ENCODE peak calls at places on chromosomes 11 and 22, in five cellular contexts. One of them, this sample, is unnamed.

GRCh38 chr11:96311120-96311568 is 31.9 kb downstream of the MAML2 start:
- DNase-seq in T follicular helper cell: no peak
- DNase-seq in nephron progenitor cell: no peak
- DNase-seq in stimulated activated CD4-positive, alpha-beta T cell treated with anti-CD3 and anti-CD28 coated beads, Interleukin-12 subunit alpha, Interleukin-12 subunit beta, amount 100 ng/mL, for 24 hours: no peak
- DNase-seq in H7: no peak
- DNase-seq in this sample: no peak

GRCh38 chr11:23540101-23540561 is 679.9 kb upstream of the CCDC179 start:
- DNase-seq in T follicular helper cell: no peak
- DNase-seq in stimulated activated CD4-positive, alpha-beta T cell treated with anti-CD3 and anti-CD28 coated beads, Interleukin-12 subunit alpha, Interleukin-12 subunit beta, amount 100 ng/mL, for 24 hours: no peak
- DNase-seq in nephron progenitor cell: peak
- DNase-seq in H7: peak
- DNase-seq in this sample: no peak

GRCh38 chr11:70155386-70155785 is 47.7 kb upstream of the FADD start:
- DNase-seq in stimulated activated CD4-positive, alpha-beta T cell treated with anti-CD3 and anti-CD28 coated beads, Interleukin-12 subunit alpha, Interleukin-12 subunit beta, amount 100 ng/mL, for 24 hours: no peak
- DNase-seq in nephron progenitor cell: no peak
- DNase-seq in T follicular helper cell: no peak
- DNase-seq in H7: no peak
- DNase-seq in this sample: no peak

GRCh38 chr22:25365491-25366261 is 146.2 kb downstream of the CRYBB2 start:
- DNase-seq in nephron progenitor cell: no peak
- DNase-seq in H7: no peak
- DNase-seq in stimulated activated CD4-positive, alpha-beta T cell treated with anti-CD3 and anti-CD28 coated beads, Interleukin-12 subunit alpha, Interleukin-12 subunit beta, amount 100 ng/mL, for 24 hours: no peak
- DNase-seq in T follicular helper cell: no peak
- DNase-seq in this sample: no peak

GRCh38 chr22:23180301-23180892 is at the start of gene BCR:
- DNase-seq in nephron progenitor cell: peak
- DNase-seq in stimulated activated CD4-positive, alpha-beta T cell treated with anti-CD3 and anti-CD28 coated beads, Interleukin-12 subunit alpha, Interleukin-12 subunit beta, amount 100 ng/mL, for 24 hours: peak
- DNase-seq in T follicular helper cell: peak
- DNase-seq in H7: peak
- DNase-seq in this sample: peak

GRCh38 chr11:117953029-117953671 is 23.9 kb upstream of the TMPRSS13 start:
- DNase-seq in nephron progenitor cell: no peak
- DNase-seq in stimulated activated CD4-positive, alpha-beta T cell treated with anti-CD3 and anti-CD28 coated beads, Interleukin-12 subunit alpha, Interleukin-12 subunit beta, amount 100 ng/mL, for 24 hours: no peak
- DNase-seq in H7: no peak
- DNase-seq in T follicular helper cell: peak
- DNase-seq in this sample: no peak

GRCh38 chr11:130096823-130097222 is 27.1 kb downstream of the APLP2 start:
- DNase-seq in T follicular helper cell: no peak
- DNase-seq in H7: no peak
- DNase-seq in nephron progenitor cell: no peak
- DNase-seq in stimulated activated CD4-positive, alpha-beta T cell treated with anti-CD3 and anti-CD28 coated beads, Interleukin-12 subunit alpha, Interleukin-12 subunit beta, amount 100 ng/mL, for 24 hours: no peak
- DNase-seq in this sample: no peak

GRCh38 chr11:35927730-35928129 is 16.1 kb upstream of the LDLRAD3 start:
- DNase-seq in nephron progenitor cell: no peak
- DNase-seq in H7: no peak
- DNase-seq in T follicular helper cell: no peak
- DNase-seq in stimulated activated CD4-positive, alpha-beta T cell treated with anti-CD3 and anti-CD28 coated beads, Interleukin-12 subunit alpha, Interleukin-12 subunit beta, amount 100 ng/mL, for 24 hours: no peak
- DNase-seq in this sample: no peak

GRCh38 chr11:68658097-68658496 is 26.2 kb upstream of the GAL start:
- DNase-seq in nephron progenitor cell: no peak
- DNase-seq in stimulated activated CD4-positive, alpha-beta T cell treated with anti-CD3 and anti-CD28 coated beads, Interleukin-12 subunit alpha, Interleukin-12 subunit beta, amount 100 ng/mL, for 24 hours: no peak
- DNase-seq in T follicular helper cell: no peak
- DNase-seq in H7: no peak
- DNase-seq in this sample: no peak

GRCh38 chr22:36010090-36010489 is 18.5 kb downstream of the RBFOX2 start:
- DNase-seq in stimulated activated CD4-positive, alpha-beta T cell treated with anti-CD3 and anti-CD28 coated beads, Interleukin-12 subunit alpha, Interleukin-12 subunit beta, amount 100 ng/mL, for 24 hours: no peak
- DNase-seq in H7: peak
- DNase-seq in nephron progenitor cell: peak
- DNase-seq in T follicular helper cell: no peak
- DNase-seq in this sample: no peak

GRCh38 chr22:29116397-29117123 is 43.7 kb downstream of the KREMEN1 start:
- DNase-seq in nephron progenitor cell: no peak
- DNase-seq in stimulated activated CD4-positive, alpha-beta T cell treated with anti-CD3 and anti-CD28 coated beads, Interleukin-12 subunit alpha, Interleukin-12 subunit beta, amount 100 ng/mL, for 24 hours: no peak
- DNase-seq in H7: no peak
- DNase-seq in T follicular helper cell: no peak
- DNase-seq in this sample: no peak

GRCh38 chr22:24315367-24315781 is 44.7 kb downstream of the SPECC1L start:
- DNase-seq in stimulated activated CD4-positive, alpha-beta T cell treated with anti-CD3 and anti-CD28 coated beads, Interleukin-12 subunit alpha, Interleukin-12 subunit beta, amount 100 ng/mL, for 24 hours: no peak
- DNase-seq in T follicular helper cell: no peak
- DNase-seq in H7: no peak
- DNase-seq in nephron progenitor cell: no peak
- DNase-seq in this sample: no peak

GRCh38 chr22:27424319-27424718 is 377.2 kb downstream of the MN1 start:
- DNase-seq in stimulated activated CD4-positive, alpha-beta T cell treated with anti-CD3 and anti-CD28 coated beads, Interleukin-12 subunit alpha, Interleukin-12 subunit beta, amount 100 ng/mL, for 24 hours: no peak
- DNase-seq in H7: no peak
- DNase-seq in nephron progenitor cell: no peak
- DNase-seq in T follicular helper cell: no peak
- DNase-seq in this sample: no peak

GRCh38 chr22:38397189-38398097 is 57.6 kb downstream of the KCNJ4 start:
- DNase-seq in H7: peak
- DNase-seq in stimulated activated CD4-positive, alpha-beta T cell treated with anti-CD3 and anti-CD28 coated beads, Interleukin-12 subunit alpha, Interleukin-12 subunit beta, amount 100 ng/mL, for 24 hours: no peak
- DNase-seq in nephron progenitor cell: peak
- DNase-seq in T follicular helper cell: peak
- DNase-seq in this sample: no peak

GRCh38 chr22:46483353-46483752 is 54.1 kb downstream of the CELSR1 start:
- DNase-seq in H7: no peak
- DNase-seq in nephron progenitor cell: no peak
- DNase-seq in T follicular helper cell: no peak
- DNase-seq in stimulated activated CD4-positive, alpha-beta T cell treated with anti-CD3 and anti-CD28 coated beads, Interleukin-12 subunit alpha, Interleukin-12 subunit beta, amount 100 ng/mL, for 24 hours: peak
- DNase-seq in this sample: no peak

GRCh38 chr11:12088047-12088481 is 22.3 kb upstream of the MICAL2 start:
- DNase-seq in T follicular helper cell: no peak
- DNase-seq in H7: no peak
- DNase-seq in nephron progenitor cell: no peak
- DNase-seq in stimulated activated CD4-positive, alpha-beta T cell treated with anti-CD3 and anti-CD28 coated beads, Interleukin-12 subunit alpha, Interleukin-12 subunit beta, amount 100 ng/mL, for 24 hours: no peak
- DNase-seq in this sample: no peak

GRCh38 chr11:3225826-3226750 is 6.1 kb downstream of the MRGPRE start:
- DNase-seq in T follicular helper cell: no peak
- DNase-seq in nephron progenitor cell: no peak
- DNase-seq in H7: peak
- DNase-seq in stimulated activated CD4-positive, alpha-beta T cell treated with anti-CD3 and anti-CD28 coated beads, Interleukin-12 subunit alpha, Interleukin-12 subunit beta, amount 100 ng/mL, for 24 hours: no peak
- DNase-seq in this sample: no peak

GRCh38 chr11:92557848-92558247 is 333.2 kb downstream of the FAT3 start:
- DNase-seq in stimulated activated CD4-positive, alpha-beta T cell treated with anti-CD3 and anti-CD28 coated beads, Interleukin-12 subunit alpha, Interleukin-12 subunit beta, amount 100 ng/mL, for 24 hours: no peak
- DNase-seq in H7: no peak
- DNase-seq in nephron progenitor cell: no peak
- DNase-seq in T follicular helper cell: no peak
- DNase-seq in this sample: no peak

GRCh38 chr11:31757245-31757835 is 53.8 kb downstream of the PAX6 start:
- DNase-seq in nephron progenitor cell: no peak
- DNase-seq in stimulated activated CD4-positive, alpha-beta T cell treated with anti-CD3 and anti-CD28 coated beads, Interleukin-12 subunit alpha, Interleukin-12 subunit beta, amount 100 ng/mL, for 24 hours: no peak
- DNase-seq in H7: no peak
- DNase-seq in T follicular helper cell: no peak
- DNase-seq in this sample: no peak

GRCh38 chr22:50115693-50116092 is 25.9 kb downstream of the MOV10L1 start:
- DNase-seq in nephron progenitor cell: no peak
- DNase-seq in H7: no peak
- DNase-seq in T follicular helper cell: no peak
- DNase-seq in stimulated activated CD4-positive, alpha-beta T cell treated with anti-CD3 and anti-CD28 coated beads, Interleukin-12 subunit alpha, Interleukin-12 subunit beta, amount 100 ng/mL, for 24 hours: no peak
- DNase-seq in this sample: no peak

GRCh38 chr11:65141896-65142494 is 7.7 kb upstream of the SYVN1 start:
- DNase-seq in H7: no peak
- DNase-seq in nephron progenitor cell: no peak
- DNase-seq in T follicular helper cell: no peak
- DNase-seq in stimulated activated CD4-positive, alpha-beta T cell treated with anti-CD3 and anti-CD28 coated beads, Interleukin-12 subunit alpha, Interleukin-12 subunit beta, amount 100 ng/mL, for 24 hours: no peak
- DNase-seq in this sample: no peak

GRCh38 chr11:117868815-117869642 is 7.4 kb downstream of the FXYD6 start:
- DNase-seq in nephron progenitor cell: no peak
- DNase-seq in stimulated activated CD4-positive, alpha-beta T cell treated with anti-CD3 and anti-CD28 coated beads, Interleukin-12 subunit alpha, Interleukin-12 subunit beta, amount 100 ng/mL, for 24 hours: no peak
- DNase-seq in H7: no peak
- DNase-seq in T follicular helper cell: no peak
- DNase-seq in this sample: no peak

GRCh38 chr11:65613091-65613928 is 711 bp downstream of the MAP3K11 start:
- DNase-seq in H7: no peak
- DNase-seq in nephron progenitor cell: no peak
- DNase-seq in T follicular helper cell: no peak
- DNase-seq in stimulated activated CD4-positive, alpha-beta T cell treated with anti-CD3 and anti-CD28 coated beads, Interleukin-12 subunit alpha, Interleukin-12 subunit beta, amount 100 ng/mL, for 24 hours: no peak
- DNase-seq in this sample: no peak

GRCh38 chr11:119489087-119489486 is 66.1 kb upstream of the THY1 start:
- DNase-seq in T follicular helper cell: no peak
- DNase-seq in stimulated activated CD4-positive, alpha-beta T cell treated with anti-CD3 and anti-CD28 coated beads, Interleukin-12 subunit alpha, Interleukin-12 subunit beta, amount 100 ng/mL, for 24 hours: no peak
- DNase-seq in nephron progenitor cell: no peak
- DNase-seq in H7: no peak
- DNase-seq in this sample: no peak

GRCh38 chr22:31628969-31629723 is 32.9 kb downstream of the PISD start:
- DNase-seq in T follicular helper cell: no peak
- DNase-seq in nephron progenitor cell: no peak
- DNase-seq in H7: peak
- DNase-seq in stimulated activated CD4-positive, alpha-beta T cell treated with anti-CD3 and anti-CD28 coated beads, Interleukin-12 subunit alpha, Interleukin-12 subunit beta, amount 100 ng/mL, for 24 hours: no peak
- DNase-seq in this sample: peak

GRCh38 chr11:17924713-17925112 is 88.1 kb downstream of the SERGEF start:
- DNase-seq in stimulated activated CD4-positive, alpha-beta T cell treated with anti-CD3 and anti-CD28 coated beads, Interleukin-12 subunit alpha, Interleukin-12 subunit beta, amount 100 ng/mL, for 24 hours: no peak
- DNase-seq in T follicular helper cell: no peak
- DNase-seq in H7: no peak
- DNase-seq in nephron progenitor cell: no peak
- DNase-seq in this sample: no peak

GRCh38 chr11:1209371-1210057 is 13.4 kb upstream of the MUC5B start:
- DNase-seq in stimulated activated CD4-positive, alpha-beta T cell treated with anti-CD3 and anti-CD28 coated beads, Interleukin-12 subunit alpha, Interleukin-12 subunit beta, amount 100 ng/mL, for 24 hours: no peak
- DNase-seq in T follicular helper cell: no peak
- DNase-seq in nephron progenitor cell: no peak
- DNase-seq in H7: no peak
- DNase-seq in this sample: no peak

GRCh38 chr22:19430890-19431541 is 517 bp downstream of the HIRA start:
- DNase-seq in T follicular helper cell: no peak
- DNase-seq in H7: peak
- DNase-seq in stimulated activated CD4-positive, alpha-beta T cell treated with anti-CD3 and anti-CD28 coated beads, Interleukin-12 subunit alpha, Interleukin-12 subunit beta, amount 100 ng/mL, for 24 hours: no peak
- DNase-seq in nephron progenitor cell: no peak
- DNase-seq in this sample: peak

This sample was measured in CD8-positive, alpha-beta T cell.